ENCODE peak calls at places on chromosomes 1 and 21, in five cellular contexts. L is AG20443, U is cardiac muscle cell, J is amygdala, E is SJSA1. R is an unnamed sample.
A peak's percentile ranks its signal among the peaks of the same experiment; 100 is the strongest.

GRCh38 chr21:16419188-16419874 is 689.5 kb downstream of the USP25 start:
- DNase-seq in L (peak; percentile 27), U (peak; percentile 98), J (peak; percentile 31), E (peak; percentile 65), R (no peak)

GRCh38 chr1:169484683-169485426 is 889 bp downstream of the SLC19A2 start:
- DNase-seq in L (peak; percentile 73), U (peak; percentile 74), J (peak; percentile 52), E (no peak), R (no peak)

GRCh38 chr1:35350872-35351271 is 82.4 kb downstream of the ZMYM4 start:
- DNase-seq in L (no peak), U (no peak), J (no peak), E (no peak), R (no peak)

GRCh38 chr1:208387908-208388756 is 143.9 kb upstream of the PLXNA2 start:
- DNase-seq in L (no peak), U (no peak), J (no peak), E (no peak), R (no peak)

GRCh38 chr1:227766653-227767277 is 31.5 kb downstream of the SNAP47 start:
- DNase-seq in L (no peak), U (no peak), J (no peak), E (no peak), R (no peak)

GRCh38 chr1:70909262-70909817 is 138.3 kb downstream of the PTGER3 start:
- DNase-seq in L (no peak), U (no peak), J (no peak), E (no peak), R (no peak)

GRCh38 chr1:920506-920905 is 3.2 kb upstream of the SAMD11 start:
- DNase-seq in L (no peak), U (no peak), J (no peak), E (no peak), R (no peak)

GRCh38 chr1:102085896-102086295 is 89.2 kb upstream of the OLFM3 start:
- DNase-seq in L (no peak), U (no peak), J (no peak), E (no peak), R (no peak)

GRCh38 chr1:226568077-226568831 is 19.7 kb downstream of the STUM start:
- DNase-seq in L (peak; percentile 78), U (peak; percentile 47), J (no peak), E (no peak), R (no peak)

GRCh38 chr1:202926578-202927491 is at the start of gene KLHL12:
- DNase-seq in L (peak; percentile 99), U (peak; percentile 99), J (peak; percentile 97), E (peak; percentile 97), R (peak; percentile 95)

GRCh38 chr1:221543529-221544120 is 198.3 kb downstream of the DUSP10 start:
- DNase-seq in L (peak; percentile 63), U (peak; percentile 58), J (no peak), E (no peak), R (no peak)

GRCh38 chr1:170010443-170010842 is 64.1 kb downstream of the KIFAP3 start:
- DNase-seq in L (peak; percentile 14), U (peak; percentile 82), J (no peak), E (no peak), R (no peak)

GRCh38 chr1:12778061-12778460 is 4.5 kb downstream of the PRAMEF12 start:
- DNase-seq in L (peak; percentile 3), U (no peak), J (no peak), E (no peak), R (no peak)

GRCh38 chr1:44249543-44249942 is 36.3 kb downstream of the DMAP1 start:
- DNase-seq in L (no peak), U (peak; percentile 12), J (peak; percentile 34), E (no peak), R (no peak)

GRCh38 chr1:152871731-152872126 is 6.4 kb upstream of the SMCP start:
- DNase-seq in L (no peak), U (no peak), J (no peak), E (no peak), R (no peak)

GRCh38 chr1:244758700-244759099 is 76.8 kb upstream of the COX20 start:
- DNase-seq in L (no peak), U (no peak), J (no peak), E (no peak), R (no peak)

GRCh38 chr1:72557446-72558049 is 275.2 kb upstream of the NEGR1 start:
- DNase-seq in L (peak; percentile 41), U (peak; percentile 38), J (no peak), E (no peak), R (no peak)

GRCh38 chr1:29931477-29932175 is 695.3 kb downstream of the PTPRU start:
- DNase-seq in L (no peak), U (no peak), J (no peak), E (no peak), R (no peak)

GRCh38 chr1:186753241-186753640 is 73.0 kb upstream of the PTGS2 start:
- DNase-seq in L (no peak), U (no peak), J (no peak), E (no peak), R (no peak)

GRCh38 chr1:58566339-58566738 is 10.7 kb downstream of the TACSTD2 start:
- DNase-seq in L (no peak), U (no peak), J (no peak), E (no peak), R (no peak)

GRCh38 chr1:204443260-204443619 is 31.6 kb upstream of the PPP1R15B start:
- DNase-seq in L (no peak), U (no peak), J (no peak), E (no peak), R (no peak)

GRCh38 chr1:29236993-29237905 is 927 bp downstream of the PTPRU start:
- DNase-seq in L (peak; percentile 67), U (peak; percentile 75), J (peak; percentile 23), E (peak; percentile 57), R (no peak)

GRCh38 chr1:181704556-181704955 is 221.2 kb downstream of the CACNA1E start:
- DNase-seq in L (no peak), U (no peak), J (no peak), E (no peak), R (no peak)

R was measured in effector CD4-positive, alpha-beta T cell.